ENCODE peak calls at places on chromosomes 2 and 18, in four cellular contexts. I is Panc1, H is heart left ventricle, U is lower lobe of right lung. L is an unnamed sample.

GRCh38 chr2:47373747-47374146 is 29.2 kb upstream of the MSH2 start:
- DNase-seq in I (no peak), H (no peak), U (no peak), L (no peak)

GRCh38 chr2:145484443-145485086 is 964.6 kb upstream of the ZEB2 start:
- DNase-seq in I (peak), H (no peak), U (no peak), L (no peak)

GRCh38 chr2:241678784-241679540 is 7.7 kb downstream of the DTYMK start:
- DNase-seq in I (no peak), H (no peak), U (no peak), L (no peak)

GRCh38 chr2:192197387-192197786 is 2.7 kb upstream of the TMEFF2 start:
- DNase-seq in I (no peak), H (no peak), U (no peak), L (no peak)

GRCh38 chr2:72920317-72921087 is 3.2 kb downstream of the EMX1 start:
- DNase-seq in I (no peak), H (no peak), U (no peak), L (no peak)

GRCh38 chr2:16082276-16082675 is 141.9 kb downstream of the MYCN start:
- DNase-seq in I (no peak), H (no peak), U (no peak), L (no peak)

GRCh38 chr2:55887906-55888625 is 35.5 kb downstream of the EFEMP1 start:
- DNase-seq in I (no peak), H (no peak), U (no peak), L (no peak)

GRCh38 chr2:28644760-28645159 is 106.9 kb upstream of the PPP1CB start:
- DNase-seq in I (no peak), H (no peak), U (no peak), L (no peak)

GRCh38 chr2:230067990-230068657 is 600 bp downstream of the SLC16A14 start:
- DNase-seq in I (no peak), H (peak), U (peak), L (peak)

GRCh38 chr2:28364611-28365010 is 28.0 kb upstream of the FOSL2 start:
- DNase-seq in I (no peak), H (no peak), U (no peak), L (no peak)

GRCh38 chr18:74528913-74529312 is 5.4 kb upstream of the CNDP1 start:
- DNase-seq in I (no peak), H (no peak), U (no peak), L (no peak)

GRCh38 chr18:58484989-58485962 is 143.6 kb downstream of the ALPK2 start:
- DNase-seq in I (no peak), H (no peak), U (no peak), L (no peak)

GRCh38 chr18:42792731-42793130 is 322.8 kb downstream of the RIT2 start:
- DNase-seq in I (no peak), H (no peak), U (no peak), L (no peak)

GRCh38 chr2:122328811-122329210 is 573.4 kb downstream of the TSN start:
- DNase-seq in I (no peak), H (no peak), U (no peak), L (no peak)

GRCh38 chr18:48442761-48443160 is 33.6 kb upstream of the ZBTB7C start:
- DNase-seq in I (no peak), H (no peak), U (no peak), L (no peak)

GRCh38 chr2:148666555-148666954 is 22.0 kb downstream of the EPC2 start:
- DNase-seq in I (no peak), H (no peak), U (no peak), L (no peak)

GRCh38 chr2:231423176-231423575 is 27.7 kb downstream of the B3GNT7 start:
- DNase-seq in I (no peak), H (no peak), U (peak), L (no peak)

GRCh38 chr2:74835831-74836674 is 2.1 kb downstream of the HK2 start:
- DNase-seq in I (no peak), H (no peak), U (no peak), L (no peak)

DNA sequence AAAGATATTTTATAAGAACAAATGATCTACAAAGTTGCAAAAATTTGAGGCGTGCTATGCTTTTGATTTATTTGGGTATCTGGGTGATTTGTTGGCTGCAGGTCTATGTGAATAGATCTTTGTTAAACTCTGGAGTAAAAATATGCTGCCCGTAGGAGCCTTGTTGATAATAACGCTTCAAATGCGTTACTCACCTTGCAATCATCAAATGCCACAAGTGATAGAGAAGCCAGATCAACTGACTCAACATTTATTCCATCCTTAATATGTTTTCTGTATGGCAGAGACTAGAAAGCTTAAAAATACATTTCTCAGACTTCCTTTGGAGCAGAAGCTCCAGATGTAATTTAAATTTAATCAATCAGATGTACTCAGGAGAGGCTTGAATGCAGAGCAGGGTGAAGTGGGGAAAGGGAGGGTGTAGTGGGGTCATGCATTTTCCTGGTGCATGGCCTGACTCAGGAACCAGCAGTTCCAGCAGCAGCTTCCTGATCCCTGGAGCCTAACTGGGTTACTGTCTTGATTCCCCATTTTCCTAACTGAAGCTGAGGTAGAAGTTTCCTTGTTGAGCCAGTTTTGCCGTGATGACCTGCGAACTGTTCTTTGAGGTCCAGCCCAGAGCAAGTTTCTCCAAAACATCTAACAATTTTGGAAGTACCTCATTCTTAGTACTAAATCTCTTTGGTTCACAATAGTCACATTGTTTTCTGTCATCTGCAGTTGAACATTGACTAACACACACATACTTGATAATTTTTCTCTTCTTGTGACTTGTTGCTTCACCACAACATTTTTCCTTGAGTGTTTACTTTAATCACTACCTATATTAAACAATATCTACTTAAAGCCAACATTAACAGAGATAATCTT is 284.7 kb upstream of the CWC22 start:
- DNase-seq in I (peak), H (no peak), U (no peak), L (no peak)
- H3K4me3 ChIP-seq in I (no peak), H (no peak), U (no peak), L (no peak)

GRCh38 chr18:75864816-75865215 is 437.3 kb upstream of the SMIM21 start:
- DNase-seq in I (no peak), H (no peak), U (no peak), L (no peak)
- H3K27ac ChIP-seq in I (no peak), H (no peak), U (no peak), L (no peak)

GRCh38 chr2:104870249-104870816 is 16.4 kb downstream of the POU3F3 start:
- DNase-seq in I (no peak), H (no peak), U (no peak), L (no peak)

GRCh38 chr2:104873689-104874054 is 19.8 kb downstream of the POU3F3 start:
- DNase-seq in I (no peak), H (no peak), U (no peak), L (no peak)

GRCh38 chr2:104872866-104873688 is 19.2 kb downstream of the POU3F3 start:
- DNase-seq in I (no peak), H (peak), U (peak), L (no peak)

GRCh38 chr2:104871566-104872033 is 17.7 kb downstream of the POU3F3 start:
- DNase-seq in I (no peak), H (no peak), U (no peak), L (no peak)

GRCh38 chr2:104872034-104872865 is 18.3 kb downstream of the POU3F3 start:
- DNase-seq in I (no peak), H (no peak), U (no peak), L (no peak)
- H3K4me3 ChIP-seq in I (peak), H (peak), U (peak), L (peak)

GRCh38 chr2:63590621-63591408 is 2.1 kb downstream of the MDH1 start:
- DNase-seq in I (no peak), H (peak), U (no peak), L (no peak)

GRCh38 chr2:63588385-63589147 is at the start of the genes MDH1 and WDPCP:
- DNase-seq in I (peak), H (peak), U (peak), L (peak)

GRCh38 chr2:63587814-63588384 is 378 bp downstream of the WDPCP start:
- DNase-seq in I (no peak), H (no peak), U (no peak), L (peak)

GRCh38 chr2:63591566-63592175 is 2.9 kb downstream of the MDH1 start:
- DNase-seq in I (no peak), H (no peak), U (no peak), L (no peak)

DNA sequence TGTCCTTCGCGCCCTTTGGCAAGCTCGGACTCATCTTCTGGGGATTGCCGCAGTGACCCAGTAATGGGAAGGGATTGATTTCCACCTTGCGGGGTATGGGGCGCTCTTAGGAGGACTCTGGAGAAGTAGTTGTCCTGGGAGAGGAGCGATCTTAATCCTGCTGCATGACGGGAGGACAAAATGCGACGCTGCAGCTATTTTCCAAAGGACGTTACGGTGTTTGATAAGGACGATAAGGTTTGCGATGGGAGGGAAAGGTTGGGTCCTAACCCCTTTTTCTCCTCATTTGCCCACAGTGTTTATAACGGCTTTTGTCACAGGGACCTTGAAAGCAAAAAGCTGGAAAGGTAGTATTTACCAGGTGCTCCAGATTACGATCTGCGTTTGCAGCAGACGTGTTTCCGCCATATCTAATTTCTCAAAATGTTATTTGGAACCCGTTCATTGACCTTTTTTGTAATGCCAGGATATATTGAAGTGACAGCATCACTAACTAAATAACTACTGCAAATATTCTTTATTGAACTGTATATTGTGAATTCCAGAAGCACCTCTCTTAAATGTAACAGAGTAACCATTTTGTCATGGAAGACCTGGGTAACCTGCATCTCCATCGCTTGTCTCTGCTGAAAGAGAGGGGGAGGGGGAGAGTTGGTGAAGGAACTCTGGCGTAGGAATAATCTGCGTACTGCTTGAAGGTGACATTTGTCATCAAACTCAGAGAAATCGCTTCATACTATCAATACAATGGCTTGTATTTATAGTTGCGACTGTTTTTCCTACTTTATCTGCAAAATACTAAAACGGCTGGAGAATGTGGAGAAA is 597 bp downstream of the MDH1 start:
- DNase-seq in I (no peak), H (no peak), U (no peak), L (no peak)
- H3K27ac ChIP-seq in I (peak), H (peak), U (peak), L (no peak)

DNA sequence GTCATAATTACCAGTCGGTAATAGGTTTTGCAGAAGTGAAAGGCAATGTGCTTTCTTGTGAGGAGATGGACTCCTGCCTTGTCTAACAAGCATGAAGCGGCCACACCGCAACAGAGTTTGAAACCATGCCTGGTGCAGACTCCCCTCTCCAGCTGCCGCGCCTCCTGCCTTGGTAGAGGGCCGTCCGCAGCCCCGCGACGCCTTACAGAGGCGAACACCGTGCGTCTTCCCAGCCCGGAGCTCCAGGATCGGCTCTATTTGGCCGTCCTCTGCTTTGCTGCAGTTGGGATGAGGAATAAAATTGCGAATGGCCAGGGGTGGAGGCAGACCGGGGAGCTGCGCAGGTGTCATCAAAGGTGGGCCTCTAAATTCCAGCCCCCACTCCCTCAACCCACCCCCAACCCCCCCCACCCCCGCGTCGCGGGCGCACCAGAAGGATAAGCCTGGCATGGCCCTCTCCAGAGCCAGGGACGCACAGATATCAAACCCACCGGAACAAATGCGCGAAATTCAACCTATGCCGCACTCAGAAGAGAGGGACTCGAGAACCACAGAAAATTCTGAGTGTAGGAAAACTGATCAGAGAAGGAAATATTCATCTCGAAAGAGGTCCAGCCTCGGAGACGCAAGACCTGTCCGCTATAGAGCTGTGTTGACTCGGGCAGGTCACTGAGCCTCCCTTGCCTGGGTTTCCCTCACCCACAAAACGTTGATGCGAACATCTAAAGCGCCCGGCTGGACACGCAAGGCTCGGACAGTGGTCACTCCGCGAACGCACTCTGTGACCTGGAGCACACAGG is 1.1 kb downstream of the TRABD2A start:
- DNase-seq in I (no peak), H (no peak), U (no peak), L (no peak)
- H3K4me3 ChIP-seq in I (peak), H (peak), U (peak), L (peak)

GRCh38 chr18:6942742-6943141 is 174.9 kb downstream of the LAMA1 start:
- DNase-seq in I (no peak), H (no peak), U (no peak), L (no peak)

GRCh38 chr18:6947328-6948030 is 170.1 kb downstream of the LAMA1 start:
- DNase-seq in I (no peak), H (no peak), U (no peak), L (no peak)

GRCh38 chr18:6940451-6940970 is 177.1 kb downstream of the LAMA1 start:
- DNase-seq in I (no peak), H (no peak), U (no peak), L (no peak)

GRCh38 chr18:6941988-6942387 is 175.6 kb downstream of the LAMA1 start:
- DNase-seq in I (no peak), H (no peak), U (no peak), L (no peak)

GRCh38 chr18:6943143-6943542 is 174.5 kb downstream of the LAMA1 start:
- DNase-seq in I (no peak), H (no peak), U (no peak), L (no peak)
- H3K27ac ChIP-seq in I (no peak), H (no peak), U (no peak), L (no peak)

DNA sequence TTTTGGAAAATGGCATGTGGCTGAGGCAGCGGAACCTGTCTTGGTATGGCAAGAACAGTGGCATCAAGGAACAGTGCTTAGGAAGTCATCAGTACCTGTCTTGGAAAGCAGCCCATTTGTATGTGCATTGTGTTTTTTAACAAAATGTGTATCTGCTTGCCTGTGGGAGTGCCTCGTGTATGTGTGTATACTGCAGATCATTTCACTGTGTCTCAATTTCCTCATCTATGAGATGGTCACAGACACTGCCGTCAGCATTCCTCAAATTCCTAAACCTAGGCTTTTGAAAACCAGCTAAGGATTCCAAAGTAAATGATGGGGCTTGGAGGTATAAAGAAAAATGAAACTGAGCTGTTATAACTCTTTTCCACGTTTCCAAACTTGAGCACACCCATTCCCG is 441.3 kb downstream of the RND3 start:
- DNase-seq in I (no peak), H (no peak), U (no peak), L (no peak)
- H3K4me3 ChIP-seq in I (no peak), H (no peak), U (no peak), L (no peak)

GRCh38 chr2:191020742-191021381 is 6.9 kb upstream of the STAT1 start:
- DNase-seq in I (no peak), H (no peak), U (no peak), L (no peak)

GRCh38 chr2:191025155-191025554 is 11.2 kb upstream of the STAT1 start:
- DNase-seq in I (no peak), H (no peak), U (no peak), L (no peak)

GRCh38 chr2:191026377-191026776 is 12.4 kb upstream of the STAT1 start:
- DNase-seq in I (no peak), H (no peak), U (no peak), L (no peak)

GRCh38 chr2:191020221-191020741 is 6.3 kb upstream of the STAT1 start:
- DNase-seq in I (peak), H (peak), U (peak), L (peak)

GRCh38 chr2:191023235-191023679 is 9.3 kb upstream of the STAT1 start:
- DNase-seq in I (no peak), H (no peak), U (no peak), L (no peak)
- H3K27ac ChIP-seq in I (no peak), H (no peak), U (no peak), L (no peak)

GRCh38 chr2:219430633-219431615 is 3.7 kb upstream of the SPEG start:
- DNase-seq in I (no peak), H (peak), U (no peak), L (no peak)
- H3K4me3 ChIP-seq in I (no peak), H (no peak), U (no peak), L (no peak)

DNA sequence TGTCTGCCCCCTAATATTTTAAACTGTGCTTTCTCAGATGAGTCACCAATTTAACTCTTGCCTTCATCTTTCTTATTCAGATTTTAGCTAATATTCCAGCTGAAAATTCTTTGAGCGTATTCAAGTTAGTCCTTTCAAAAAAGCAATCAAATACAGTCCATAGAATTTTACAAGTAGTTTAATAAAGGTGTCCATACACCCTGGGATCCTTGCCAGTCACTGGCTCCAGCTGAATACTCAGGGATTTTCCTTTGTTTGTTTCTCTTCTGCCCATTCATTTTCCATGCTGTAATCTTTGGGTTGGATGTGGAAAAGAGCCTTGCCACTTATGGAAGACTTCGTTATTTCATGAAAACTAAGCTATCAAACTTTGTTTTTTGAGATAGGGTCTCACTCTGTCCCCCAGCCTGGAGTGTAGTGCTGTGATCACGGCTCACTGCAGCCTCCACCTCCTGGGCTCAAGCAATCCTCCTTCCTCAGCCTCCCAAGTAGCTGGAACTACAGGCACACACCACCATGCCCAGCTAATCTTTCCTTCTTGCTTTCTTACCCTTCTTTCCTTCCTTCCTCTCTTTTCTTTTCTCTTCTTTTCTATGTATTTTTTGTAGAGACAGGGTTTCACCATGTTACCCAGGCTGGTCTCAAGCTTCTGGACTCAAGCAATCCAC is 34.0 kb downstream of the VSNL1 start:
- DNase-seq in I (no peak), H (no peak), U (no peak), L (no peak)
- H3K27ac ChIP-seq in I (no peak), H (no peak), U (no peak), L (no peak)

L was measured in iPS DF 6.9.